ENCODE peak calls at places on chromosomes 7 and 10, in four cellular contexts. P is mesothelial cell of epicardium, J is adrenal gland, D is nucleus accumbens. V is an unnamed sample.

GRCh38 chr7:152424348-152425108 is 11.3 kb downstream of the KMT2C start:
- DNase-seq in P (no peak), J (no peak), D (no peak), V (no peak)

GRCh38 chr7:7614066-7614738 is 26.4 kb upstream of the UMAD1 start:
- DNase-seq in P (no peak), J (no peak), D (no peak), V (no peak)

GRCh38 chr10:72088879-72089585 is 681 bp upstream of the SPOCK2 start:
- DNase-seq in P (no peak), J (peak; percentile 85), D (no peak), V (no peak)

GRCh38 chr7:129684777-129685176 is 73.3 kb downstream of the NRF1 start:
- DNase-seq in P (no peak), J (no peak), D (no peak), V (peak; percentile 39)

GRCh38 chr7:23341846-23342598 is 42.9 kb downstream of the MALSU1 start:
- DNase-seq in P (no peak), J (no peak), D (no peak), V (no peak)

GRCh38 chr7:79778786-79779382 is 325.4 kb upstream of the MAGI2 start:
- DNase-seq in P (no peak), J (no peak), D (no peak), V (no peak)

GRCh38 chr10:98489561-98490481 is 43.1 kb upstream of the HPS1 start:
- DNase-seq in P (no peak), J (no peak), D (no peak), V (no peak)

GRCh38 chr10:84543077-84543476 is 214.7 kb downstream of the CCSER2 start:
- DNase-seq in P (no peak), J (no peak), D (no peak), V (no peak)

GRCh38 chr7:36188266-36188665 is 35.2 kb downstream of the EEPD1 start:
- DNase-seq in P (no peak), J (no peak), D (peak; percentile 41), V (no peak)

GRCh38 chr7:99375070-99375807 is 709 bp downstream of the ARPC1B start:
- DNase-seq in P (no peak), J (peak; percentile 76), D (peak; percentile 34), V (peak; percentile 69)

GRCh38 chr7:129069021-129069420 is 14.1 kb upstream of the TNPO3 start:
- DNase-seq in P (no peak), J (no peak), D (no peak), V (no peak)

GRCh38 chr7:151008511-151009323 is 15.6 kb downstream of the ATG9B start:
- DNase-seq in P (no peak), J (peak; percentile 75), D (no peak), V (peak; percentile 77)

GRCh38 chr7:127711872-127712271 is 59.9 kb downstream of the SND1 start:
- DNase-seq in P (no peak), J (no peak), D (no peak), V (no peak)

GRCh38 chr10:127905623-127906261 is 1.2 kb upstream of the PTPRE start:
- DNase-seq in P (no peak), J (peak; percentile 51), D (no peak), V (no peak)

GRCh38 chr7:38893061-38893460 is 15.9 kb downstream of the VPS41 start:
- DNase-seq in P (no peak), J (no peak), D (no peak), V (no peak)

GRCh38 chr10:16673443-16673842 is 143.8 kb downstream of the RSU1 start:
- DNase-seq in P (no peak), J (no peak), D (no peak), V (no peak)

GRCh38 chr10:33114451-33114944 is 156.5 kb upstream of the ITGB1 start:
- DNase-seq in P (no peak), J (no peak), D (no peak), V (no peak)

GRCh38 chr7:70016044-70016770 is 417.9 kb downstream of the AUTS2 start:
- DNase-seq in P (no peak), J (no peak), D (no peak), V (no peak)

GRCh38 chr10:98587156-98587555 is 140.4 kb upstream of the HPS1 start:
- DNase-seq in P (no peak), J (no peak), D (no peak), V (no peak)

V was measured in body of pancreas.